ENCODE peak calls at places on chromosomes 7 and 10, in four cellular contexts. C is OCI-LY7, S is endodermal cell, W is NB4. U is an unnamed sample.

GRCh38 chr7:4742051-4742573 is 33.3 kb upstream of the AP5Z1 start:
- DNase-seq in S (no peak), W (no peak), C (no peak), U (no peak)

GRCh38 chr7:137081276-137081675 is 212.8 kb downstream of the CHRM2 start:
- DNase-seq in C (no peak), S (no peak), W (no peak), U (no peak)

GRCh38 chr7:24756545-24756988 is 697 bp downstream of the GSDME start:
- DNase-seq in W (no peak), C (no peak), S (peak; percentile 73), U (no peak)

GRCh38 chr7:15751191-15751701 is 64.8 kb upstream of the MEOX2 start:
- DNase-seq in C (no peak), W (no peak), S (no peak), U (no peak)

GRCh38 chr10:131201741-131202515 is 109.6 kb downstream of the TCERG1L start:
- DNase-seq in S (peak; percentile 18), W (no peak), C (no peak), U (no peak)

GRCh38 chr10:74863508-74863907 is 37.1 kb downstream of the KAT6B start:
- DNase-seq in W (peak; percentile 65), S (no peak), C (no peak), U (no peak)

GRCh38 chr10:132389631-132390454 is 7.2 kb upstream of the PWWP2B start:
- DNase-seq in W (peak; percentile 57), S (no peak), C (peak; percentile 10), U (no peak)

GRCh38 chr10:122530177-122530576 is 30.4 kb upstream of the DMBT1 start:
- DNase-seq in W (no peak), C (no peak), S (no peak), U (no peak)

GRCh38 chr10:51733061-51733460 is 33.7 kb upstream of the CSTF2T start:
- DNase-seq in C (no peak), W (no peak), S (no peak), U (no peak)

DNA sequence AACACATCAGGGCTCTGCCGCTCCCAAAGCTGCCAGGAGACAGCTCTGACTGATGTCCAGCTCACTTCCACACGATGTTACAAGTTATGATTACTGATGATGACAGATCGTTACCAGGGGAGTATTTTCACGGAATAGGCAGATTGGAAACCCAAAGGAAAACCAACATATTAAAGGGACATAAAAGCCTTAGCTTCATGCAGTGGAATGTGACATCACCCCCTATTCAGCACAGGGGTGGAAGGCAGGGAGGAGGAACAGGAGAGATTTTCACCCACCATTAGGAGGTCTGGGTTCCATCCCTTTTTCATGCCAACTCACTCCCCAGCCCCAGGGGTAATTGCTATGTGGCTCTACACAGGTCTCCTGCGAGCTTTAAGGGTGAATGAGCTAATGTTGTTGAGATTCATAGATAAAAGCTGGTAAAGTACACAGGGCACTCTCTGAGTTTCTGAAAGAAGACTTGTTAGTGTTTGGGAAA is 81.8 kb downstream of the LYZL1 start:
- DNase-seq in W (no peak), C (no peak), S (no peak), U (no peak)
- H3K4me3 ChIP-seq in W (no peak overlapping the region), C (no peak overlapping the region), S (no peak overlapping the region), U (no peak overlapping the region)

GRCh38 chr7:23247101-23247601 is 576 bp downstream of the GPNMB start:
- DNase-seq in S (no peak), W (no peak), C (no peak), U (no peak)
- H3K4me3 ChIP-seq in S (no peak overlapping the region), W (peak overlapping the region; percentile 54), C (no peak overlapping the region), U (peak overlapping the region; percentile 50)

GRCh38 chr10:987635-987905 is 664 bp upstream of the GTPBP4 start:
- DNase-seq in S (no peak), W (no peak), C (no peak), U (no peak)
- H3K4me3 ChIP-seq in S (peak overlapping the region; percentile 87), W (peak overlapping the region; percentile 89), C (peak overlapping the region; percentile 99), U (peak overlapping the region; percentile 92)

DNA sequence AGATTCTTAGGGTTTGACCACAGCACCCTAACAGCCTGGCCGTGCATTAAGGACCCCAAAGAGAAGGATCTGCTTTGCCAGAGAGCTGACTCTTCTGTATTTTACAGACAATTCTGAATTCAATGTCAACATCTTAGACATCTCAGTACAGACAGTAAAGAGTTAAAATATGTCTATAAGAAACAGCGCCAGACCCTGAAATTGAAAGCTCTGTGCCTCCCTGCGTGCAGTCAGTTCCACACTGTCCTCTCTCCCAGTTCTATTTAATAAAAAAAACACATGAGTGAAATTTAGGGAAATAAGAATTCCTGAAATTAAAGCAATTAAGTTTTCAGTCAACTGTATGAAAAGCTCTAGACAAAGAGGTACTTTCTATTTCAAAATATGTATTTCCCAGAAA is 45.1 kb downstream of the MET start:
- DNase-seq in S (no peak), W (no peak), C (no peak), U (no peak)
- H3K4me3 ChIP-seq in S (no peak overlapping the region), W (no peak overlapping the region), C (no peak overlapping the region), U (no peak overlapping the region)

DNA sequence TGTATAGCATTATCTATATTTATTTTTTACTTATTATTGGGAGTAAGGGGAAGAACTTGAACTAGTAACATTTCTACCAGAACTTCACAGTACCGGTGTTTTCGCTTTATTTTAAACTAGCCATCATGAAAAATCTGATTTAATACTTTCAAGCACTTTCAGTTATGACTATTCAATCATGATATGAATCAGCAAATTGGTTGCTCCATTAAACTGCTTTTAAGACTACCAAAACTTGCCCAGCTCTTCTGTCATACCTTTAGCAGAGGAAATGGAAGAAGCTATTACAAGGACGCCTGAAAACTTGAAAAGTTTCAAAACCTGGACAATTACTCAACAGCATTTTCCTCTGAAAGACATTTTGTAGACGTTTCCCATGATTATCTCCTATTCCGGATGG is 2.1 kb downstream of the JAZF1 start:
- DNase-seq in C (no peak), S (no peak), W (peak; percentile 35), U (no peak)
- H3K4me3 ChIP-seq in C (peak overlapping the region; percentile 70), S (peak overlapping the region; percentile 86), W (peak overlapping the region; percentile 53), U (peak overlapping the region; percentile 95)

GRCh38 chr7:135463905-135464304 is 46.0 kb downstream of the CNOT4 start:
- DNase-seq in W (peak; percentile 30), C (no peak), S (no peak), U (no peak)
- H3K4me3 ChIP-seq in W (no peak overlapping the region), C (no peak overlapping the region), S (no peak overlapping the region), U (no peak overlapping the region)

U was measured in esophagus muscularis mucosa.